ENCODE peak calls at places on chromosomes 16 and 17, in nine cellular contexts. One of them, this sample, is unnamed.

GRCh38 chr17:49390548-49391324 is 23.9 kb downstream of the PHB1 start:
- DNase-seq in progenitor cell of endocrine pancreas: no peak
- DNase-seq in dorsolateral prefrontal cortex: no peak
- DNase-seq in colonic mucosa: peak
- DNase-seq in cardiac muscle cell: no peak
- DNase-seq in AG04449: no peak
- DNase-seq in right lobe of liver: peak
- DNase-seq in WTC11: no peak
- DNase-seq in H9: no peak
- DNase-seq in this sample: peak

GRCh38 chr17:19744922-19745757 is 3.0 kb downstream of the ALDH3A1 start:
- DNase-seq in progenitor cell of endocrine pancreas: peak
- DNase-seq in dorsolateral prefrontal cortex: peak
- DNase-seq in colonic mucosa: peak
- DNase-seq in cardiac muscle cell: peak
- DNase-seq in AG04449: no peak
- DNase-seq in right lobe of liver: peak
- DNase-seq in WTC11: peak
- DNase-seq in H9: peak
- DNase-seq in this sample: peak

GRCh38 chr16:53768593-53768992 is 64.6 kb downstream of the FTO start:
- DNase-seq in progenitor cell of endocrine pancreas: no peak
- DNase-seq in dorsolateral prefrontal cortex: no peak
- DNase-seq in colonic mucosa: no peak
- DNase-seq in cardiac muscle cell: no peak
- DNase-seq in AG04449: peak
- DNase-seq in right lobe of liver: no peak
- DNase-seq in WTC11: no peak
- DNase-seq in H9: no peak
- DNase-seq in this sample: no peak

GRCh38 chr17:57370051-57370581 is 113.8 kb downstream of the MSI2 start:
- DNase-seq in progenitor cell of endocrine pancreas: no peak
- DNase-seq in dorsolateral prefrontal cortex: no peak
- DNase-seq in colonic mucosa: no peak
- DNase-seq in cardiac muscle cell: no peak
- DNase-seq in AG04449: peak
- DNase-seq in right lobe of liver: no peak
- DNase-seq in WTC11: no peak
- DNase-seq in H9: no peak
- DNase-seq in this sample: no peak

GRCh38 chr17:80225230-80225629 is 5.0 kb downstream of the SLC26A11 start:
- DNase-seq in progenitor cell of endocrine pancreas: no peak
- DNase-seq in dorsolateral prefrontal cortex: no peak
- DNase-seq in colonic mucosa: no peak
- DNase-seq in cardiac muscle cell: no peak
- DNase-seq in AG04449: no peak
- DNase-seq in right lobe of liver: no peak
- DNase-seq in WTC11: peak
- DNase-seq in H9: peak
- DNase-seq in this sample: no peak

GRCh38 chr16:48330133-48330846 is 54.9 kb downstream of the SIAH1 start:
- DNase-seq in progenitor cell of endocrine pancreas: no peak
- DNase-seq in dorsolateral prefrontal cortex: no peak
- DNase-seq in colonic mucosa: no peak
- DNase-seq in cardiac muscle cell: no peak
- DNase-seq in AG04449: no peak
- DNase-seq in right lobe of liver: no peak
- DNase-seq in WTC11: no peak
- DNase-seq in H9: no peak
- DNase-seq in this sample: no peak

GRCh38 chr16:75804368-75804767 is 78.1 kb upstream of the CPHXL start:
- DNase-seq in progenitor cell of endocrine pancreas: no peak
- DNase-seq in dorsolateral prefrontal cortex: no peak
- DNase-seq in colonic mucosa: no peak
- DNase-seq in cardiac muscle cell: no peak
- DNase-seq in AG04449: no peak
- DNase-seq in right lobe of liver: no peak
- DNase-seq in WTC11: no peak
- DNase-seq in H9: no peak
- DNase-seq in this sample: no peak

GRCh38 chr17:60559995-60560859 is 34.2 kb upstream of the APPBP2 start:
- DNase-seq in progenitor cell of endocrine pancreas: no peak
- DNase-seq in dorsolateral prefrontal cortex: no peak
- DNase-seq in colonic mucosa: no peak
- DNase-seq in cardiac muscle cell: no peak
- DNase-seq in AG04449: no peak
- DNase-seq in right lobe of liver: peak
- DNase-seq in WTC11: no peak
- DNase-seq in H9: no peak
- DNase-seq in this sample: no peak

GRCh38 chr17:46863383-46864121 is 12.2 kb downstream of the WNT9B start:
- DNase-seq in progenitor cell of endocrine pancreas: no peak
- DNase-seq in dorsolateral prefrontal cortex: no peak
- DNase-seq in colonic mucosa: no peak
- DNase-seq in cardiac muscle cell: no peak
- DNase-seq in AG04449: no peak
- DNase-seq in right lobe of liver: peak
- DNase-seq in WTC11: no peak
- DNase-seq in H9: no peak
- DNase-seq in this sample: no peak

GRCh38 chr17:80644588-80644987 is 100.0 kb downstream of the RPTOR start:
- DNase-seq in progenitor cell of endocrine pancreas: no peak
- DNase-seq in dorsolateral prefrontal cortex: no peak
- DNase-seq in colonic mucosa: no peak
- DNase-seq in cardiac muscle cell: no peak
- DNase-seq in AG04449: peak
- DNase-seq in right lobe of liver: no peak
- DNase-seq in WTC11: no peak
- DNase-seq in H9: no peak
- DNase-seq in this sample: no peak

GRCh38 chr17:69588739-69589334 is 174.3 kb downstream of the MAP2K6 start:
- DNase-seq in progenitor cell of endocrine pancreas: no peak
- DNase-seq in dorsolateral prefrontal cortex: no peak
- DNase-seq in colonic mucosa: no peak
- DNase-seq in cardiac muscle cell: no peak
- DNase-seq in AG04449: no peak
- DNase-seq in right lobe of liver: no peak
- DNase-seq in WTC11: no peak
- DNase-seq in H9: no peak
- DNase-seq in this sample: no peak

GRCh38 chr17:2721603-2722002 is 10.0 kb upstream of the CLUH start:
- DNase-seq in progenitor cell of endocrine pancreas: no peak
- DNase-seq in dorsolateral prefrontal cortex: no peak
- DNase-seq in colonic mucosa: no peak
- DNase-seq in cardiac muscle cell: no peak
- DNase-seq in AG04449: no peak
- DNase-seq in right lobe of liver: no peak
- DNase-seq in WTC11: no peak
- DNase-seq in H9: no peak
- DNase-seq in this sample: peak
- TF ChIP-seq CTCF in progenitor cell of endocrine pancreas: no peak
- TF ChIP-seq CTCF in dorsolateral prefrontal cortex: no peak
- TF ChIP-seq CTCF in colonic mucosa: no peak
- TF ChIP-seq CTCF in cardiac muscle cell: no peak
- TF ChIP-seq CTCF in AG04449: no peak
- TF ChIP-seq CTCF in right lobe of liver: no peak
- TF ChIP-seq CTCF in WTC11: no peak
- TF ChIP-seq CTCF in H9: no peak
- TF ChIP-seq CTCF in this sample: no peak

GRCh38 chr17:37743612-37743874 is 1.3 kb downstream of the HNF1B start:
- DNase-seq in progenitor cell of endocrine pancreas: peak
- DNase-seq in dorsolateral prefrontal cortex: no peak
- DNase-seq in colonic mucosa: peak
- DNase-seq in cardiac muscle cell: no peak
- DNase-seq in AG04449: no peak
- DNase-seq in right lobe of liver: peak
- DNase-seq in WTC11: no peak
- DNase-seq in H9: peak
- DNase-seq in this sample: peak

GRCh38 chr17:37744961-37745800 is at the start of gene HNF1B:
- DNase-seq in progenitor cell of endocrine pancreas: peak
- DNase-seq in dorsolateral prefrontal cortex: no peak
- DNase-seq in colonic mucosa: peak
- DNase-seq in cardiac muscle cell: no peak
- DNase-seq in AG04449: no peak
- DNase-seq in right lobe of liver: peak
- DNase-seq in WTC11: peak
- DNase-seq in H9: peak
- DNase-seq in this sample: peak

GRCh38 chr17:37744633-37744927 is 279 bp downstream of the HNF1B start:
- DNase-seq in progenitor cell of endocrine pancreas: no peak
- DNase-seq in dorsolateral prefrontal cortex: no peak
- DNase-seq in colonic mucosa: no peak
- DNase-seq in cardiac muscle cell: no peak
- DNase-seq in AG04449: no peak
- DNase-seq in right lobe of liver: no peak
- DNase-seq in WTC11: no peak
- DNase-seq in H9: no peak
- DNase-seq in this sample: no peak

GRCh38 chr17:37742762-37743611 is 1.9 kb downstream of the HNF1B start:
- DNase-seq in progenitor cell of endocrine pancreas: peak
- DNase-seq in dorsolateral prefrontal cortex: no peak
- DNase-seq in colonic mucosa: no peak
- DNase-seq in cardiac muscle cell: peak
- DNase-seq in AG04449: no peak
- DNase-seq in right lobe of liver: no peak
- DNase-seq in WTC11: peak
- DNase-seq in H9: peak
- DNase-seq in this sample: peak

DNA sequence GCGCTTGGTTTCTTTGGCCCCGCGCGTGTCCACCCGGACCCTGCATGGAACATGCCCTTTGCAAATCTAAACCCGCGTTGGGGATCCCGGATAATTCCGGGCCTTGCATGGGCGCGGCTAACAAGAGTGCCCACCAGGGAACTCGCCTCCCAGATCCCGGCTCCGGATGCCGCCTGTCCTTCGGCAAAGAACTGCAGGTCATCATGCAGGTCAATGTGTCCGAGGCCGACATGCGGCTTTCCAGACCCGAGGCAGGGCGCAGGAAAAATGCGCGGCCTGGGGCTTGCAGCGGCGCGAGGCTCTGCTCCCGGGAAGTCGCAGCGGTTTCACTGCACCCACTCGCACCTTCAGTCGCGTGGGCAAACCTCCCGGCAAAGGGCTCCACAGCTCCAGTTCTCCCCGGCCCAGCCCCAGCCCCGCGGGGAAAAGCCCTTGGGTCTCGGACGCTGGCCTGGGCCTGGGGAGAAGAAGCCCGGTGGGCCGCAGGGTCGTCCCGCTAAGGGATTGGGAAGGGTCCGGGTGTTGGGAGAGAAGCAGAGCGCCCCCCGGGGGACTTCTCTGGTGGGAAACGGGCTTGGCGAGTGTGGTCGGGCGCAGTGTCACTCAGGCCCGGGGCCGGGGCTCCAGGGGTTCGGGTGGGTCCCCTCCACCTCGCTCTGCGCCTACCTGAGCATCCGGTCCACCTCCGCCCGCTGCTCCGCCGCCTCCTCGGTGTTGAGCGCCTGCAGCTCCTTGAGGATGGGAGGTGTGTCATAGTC is 805 bp downstream of the HNF1B start:
- DNase-seq in progenitor cell of endocrine pancreas: peak
- DNase-seq in dorsolateral prefrontal cortex: no peak
- DNase-seq in colonic mucosa: peak
- DNase-seq in cardiac muscle cell: peak
- DNase-seq in AG04449: no peak
- DNase-seq in right lobe of liver: peak
- DNase-seq in WTC11: peak
- DNase-seq in H9: peak
- DNase-seq in this sample: peak
- TF ChIP-seq CTCF in progenitor cell of endocrine pancreas: peak
- TF ChIP-seq CTCF in dorsolateral prefrontal cortex: no peak
- TF ChIP-seq CTCF in colonic mucosa: no peak
- TF ChIP-seq CTCF in cardiac muscle cell: no peak
- TF ChIP-seq CTCF in AG04449: no peak
- TF ChIP-seq CTCF in right lobe of liver: no peak
- TF ChIP-seq CTCF in WTC11: no peak
- TF ChIP-seq CTCF in H9: no peak
- TF ChIP-seq CTCF in this sample: peak

DNA sequence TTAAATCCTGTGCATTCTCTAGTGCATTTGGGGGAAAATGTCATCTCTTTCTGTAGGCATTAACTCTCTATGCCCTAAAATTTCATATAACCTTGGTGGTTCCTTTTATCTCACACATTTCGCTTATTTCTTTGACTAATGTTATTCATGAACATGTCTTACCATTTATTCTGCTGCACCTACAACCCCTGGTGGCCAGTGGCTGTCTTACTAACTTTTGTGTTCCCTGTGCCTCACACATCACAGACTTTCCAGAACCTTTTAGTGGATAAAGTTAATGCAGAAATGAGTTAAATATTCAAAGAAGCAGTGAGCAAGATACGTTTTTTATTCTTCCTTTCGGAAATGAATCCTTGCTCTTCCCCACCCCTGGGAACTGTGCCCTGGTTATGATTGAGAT is 111.9 kb downstream of the CDH13 start:
- DNase-seq in progenitor cell of endocrine pancreas: no peak
- DNase-seq in dorsolateral prefrontal cortex: no peak
- DNase-seq in colonic mucosa: no peak
- DNase-seq in cardiac muscle cell: peak
- DNase-seq in AG04449: no peak
- DNase-seq in right lobe of liver: no peak
- DNase-seq in WTC11: no peak
- DNase-seq in H9: no peak
- DNase-seq in this sample: no peak
- TF ChIP-seq CTCF in progenitor cell of endocrine pancreas: peak
- TF ChIP-seq CTCF in dorsolateral prefrontal cortex: no peak
- TF ChIP-seq CTCF in colonic mucosa: no peak
- TF ChIP-seq CTCF in cardiac muscle cell: peak
- TF ChIP-seq CTCF in AG04449: peak
- TF ChIP-seq CTCF in right lobe of liver: no peak
- TF ChIP-seq CTCF in WTC11: no peak
- TF ChIP-seq CTCF in H9: peak
- TF ChIP-seq CTCF in this sample: no peak

DNA sequence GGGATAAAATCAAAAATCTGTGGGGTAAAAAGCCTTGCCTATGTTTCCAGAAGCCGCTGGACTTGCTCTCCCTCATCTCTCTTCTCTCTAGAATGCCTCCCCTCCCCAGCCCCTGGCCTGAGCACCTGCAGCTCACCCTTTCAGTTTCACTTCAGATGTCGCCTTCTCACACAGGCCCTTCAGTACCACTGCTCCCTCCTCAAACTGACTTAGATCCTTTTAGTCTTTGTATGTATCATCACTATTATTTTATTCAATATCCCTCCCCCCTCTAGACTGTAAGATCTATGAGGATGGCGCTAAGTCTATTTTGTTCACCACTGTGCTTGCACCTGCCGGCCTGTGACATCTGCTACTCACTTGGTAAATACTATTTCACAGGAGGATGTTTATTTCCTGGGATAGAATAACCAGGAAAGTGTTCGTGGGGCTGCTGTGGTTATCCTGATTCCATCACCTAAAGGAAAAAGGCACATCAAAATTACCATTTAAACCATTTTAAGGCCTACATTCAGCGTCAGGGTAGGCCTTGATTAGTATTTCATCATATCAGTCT is 122.3 kb downstream of the MRTFB start:
- DNase-seq in progenitor cell of endocrine pancreas: no peak
- DNase-seq in dorsolateral prefrontal cortex: no peak
- DNase-seq in colonic mucosa: no peak
- DNase-seq in cardiac muscle cell: no peak
- DNase-seq in AG04449: no peak
- DNase-seq in right lobe of liver: no peak
- DNase-seq in WTC11: no peak
- DNase-seq in H9: no peak
- DNase-seq in this sample: peak
- TF ChIP-seq CTCF in progenitor cell of endocrine pancreas: no peak
- TF ChIP-seq CTCF in dorsolateral prefrontal cortex: no peak
- TF ChIP-seq CTCF in colonic mucosa: no peak
- TF ChIP-seq CTCF in cardiac muscle cell: no peak
- TF ChIP-seq CTCF in AG04449: no peak
- TF ChIP-seq CTCF in right lobe of liver: no peak
- TF ChIP-seq CTCF in WTC11: no peak
- TF ChIP-seq CTCF in H9: no peak
- TF ChIP-seq CTCF in this sample: no peak